ENCODE peak calls at places on chromosomes 7 and 10, in six cellular contexts. K is K562, Q is HepG2, W is GM12892, O is GM12878, C is H1. B is an unnamed sample.

GRCh38 chr7:23184709-23185354 is 3.0 kb downstream of the NUP42 start:
- DNase-seq in K (peak; percentile 41), Q (peak; percentile 49), W (no peak), O (peak; percentile 17), C (no peak), B (no peak)

GRCh38 chr10:119305860-119306513 is 98.6 kb downstream of the GRK5 start:
- DNase-seq in K (peak; percentile 66), Q (no peak), W (peak; percentile 58), O (peak; percentile 81), C (no peak), B (no peak)

GRCh38 chr7:148669907-148670306 is 28.8 kb upstream of the CUL1 start:
- DNase-seq in K (no peak), Q (no peak), W (no peak), O (no peak), C (no peak), B (no peak)

GRCh38 chr7:84039432-84039831 is 155.2 kb downstream of the SEMA3A start:
- DNase-seq in K (no peak), Q (no peak), W (no peak), O (no peak), C (no peak), B (no peak)

GRCh38 chr10:113953505-113954272 is 90.0 kb upstream of the ADRB1 start:
- DNase-seq in K (peak; percentile 8), Q (no peak), W (no peak), O (no peak), C (no peak), B (no peak)

GRCh38 chr7:131919920-131920709 is 363.7 kb upstream of the PODXL start:
- DNase-seq in K (no peak), Q (no peak), W (no peak), O (peak; percentile 32), C (no peak), B (no peak)

GRCh38 chr7:16563281-16564022 is 36.8 kb downstream of the LRRC72 start:
- DNase-seq in K (no peak), Q (no peak), W (no peak), O (no peak), C (no peak), B (no peak)

GRCh38 chr10:113746188-113746950 is 5.1 kb upstream of the PLEKHS1 start:
- DNase-seq in K (no peak), Q (peak; percentile 43), W (no peak), O (no peak), C (no peak), B (no peak)

GRCh38 chr10:69749180-69750010 is 52.3 kb upstream of the COL13A1 start:
- DNase-seq in K (no peak), Q (no peak), W (no peak), O (no peak), C (no peak), B (no peak)

GRCh38 chr7:155530601-155531000 is 15.8 kb downstream of the CNPY1 start:
- DNase-seq in K (no peak), Q (no peak), W (no peak), O (no peak), C (no peak), B (no peak)

GRCh38 chr7:155303039-155303593 is 5.4 kb downstream of the INSIG1 start:
- DNase-seq in K (no peak), Q (no peak), W (no peak), O (no peak), C (no peak), B (no peak)

GRCh38 chr10:836782-837181 is 94.7 kb downstream of the LARP4B start:
- DNase-seq in K (no peak), Q (no peak), W (no peak), O (no peak), C (no peak), B (no peak)

GRCh38 chr7:31432166-31432565 is 81.7 kb upstream of the ITPRID1 start:
- DNase-seq in K (no peak), Q (no peak), W (no peak), O (no peak), C (no peak), B (no peak)

GRCh38 chr10:104259456-104259855 is 4.8 kb downstream of the GSTO1 start:
- DNase-seq in K (no peak), Q (no peak), W (no peak), O (no peak), C (no peak), B (no peak)
- TF ChIP-seq POLR2A in K (no peak), Q (no peak), W (peak; percentile 15), O (no peak), C (no peak), B (no peak)

DNA sequence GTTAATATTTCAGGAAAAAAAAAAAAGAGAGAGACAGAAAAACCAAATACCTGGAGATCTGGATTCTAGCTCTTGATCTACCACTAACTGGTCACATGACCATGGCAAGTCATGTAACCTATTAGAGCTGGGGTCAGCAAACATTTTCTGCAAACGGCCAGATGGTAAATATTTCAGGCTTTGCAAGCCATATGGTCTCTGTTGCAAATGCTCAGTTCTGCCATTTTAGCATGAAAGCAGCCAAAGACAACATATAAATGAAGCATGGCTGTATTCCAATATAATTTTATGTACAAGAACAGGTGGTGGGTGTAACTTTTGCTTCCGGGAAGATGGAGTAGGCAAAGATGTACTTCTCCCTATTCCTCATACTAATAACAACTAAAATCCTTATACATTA is 6.7 kb downstream of the FRA10AC1 start:
- DNase-seq in K (no peak), Q (no peak), W (no peak), O (no peak), C (no peak), B (no peak)
- TF ChIP-seq TAF1 in K (no peak), Q (no peak), W (no peak), O (no peak), C (no peak), B (no peak)

DNA sequence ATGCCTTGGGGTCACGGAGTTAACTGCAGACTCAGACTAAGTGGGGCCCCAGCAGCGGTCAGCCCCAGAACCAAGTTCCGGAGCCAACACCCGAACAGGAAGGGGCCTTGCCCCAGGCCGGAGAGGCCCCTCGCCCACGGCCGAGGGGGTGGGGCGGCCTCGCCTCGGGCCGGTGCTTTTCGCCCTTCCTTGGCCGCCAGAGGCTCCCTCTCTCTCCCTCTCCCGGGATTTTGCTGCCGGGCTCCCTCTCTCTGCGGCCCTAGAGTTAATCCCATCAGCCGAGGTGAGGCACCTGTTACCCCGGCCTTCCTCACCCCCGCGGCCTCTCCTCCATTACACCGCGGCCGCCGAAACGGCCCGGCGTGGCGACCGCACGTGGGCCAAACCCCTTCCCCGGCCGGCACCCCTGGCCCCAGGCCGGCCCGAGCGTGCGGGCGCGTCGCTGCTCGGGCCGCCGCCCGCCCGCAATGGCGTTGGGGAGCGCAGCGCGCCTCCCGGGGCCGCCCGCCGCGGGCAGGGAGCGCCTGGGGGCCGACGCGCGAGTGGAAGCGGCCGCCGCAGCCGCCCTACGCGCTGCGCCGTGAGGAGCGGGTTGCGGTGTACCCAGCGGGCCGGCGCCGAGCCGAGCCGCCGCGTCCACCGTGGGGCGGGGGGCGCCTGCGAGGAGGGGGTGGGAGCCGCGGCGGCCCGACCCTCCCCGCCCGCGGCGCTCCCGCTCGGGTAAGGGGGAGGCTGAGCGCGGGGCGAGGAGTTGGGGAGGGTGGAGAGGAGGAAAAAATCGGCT is at the start of gene PPP1R9A:
- DNase-seq in K (no peak), Q (peak; percentile 63), W (no peak), O (no peak), C (peak; percentile 41), B (peak; percentile 25)
- TF ChIP-seq POLR2A in K (no peak), Q (no peak), W (no peak), O (no peak), C (peak; percentile 82), B (no peak)

DNA sequence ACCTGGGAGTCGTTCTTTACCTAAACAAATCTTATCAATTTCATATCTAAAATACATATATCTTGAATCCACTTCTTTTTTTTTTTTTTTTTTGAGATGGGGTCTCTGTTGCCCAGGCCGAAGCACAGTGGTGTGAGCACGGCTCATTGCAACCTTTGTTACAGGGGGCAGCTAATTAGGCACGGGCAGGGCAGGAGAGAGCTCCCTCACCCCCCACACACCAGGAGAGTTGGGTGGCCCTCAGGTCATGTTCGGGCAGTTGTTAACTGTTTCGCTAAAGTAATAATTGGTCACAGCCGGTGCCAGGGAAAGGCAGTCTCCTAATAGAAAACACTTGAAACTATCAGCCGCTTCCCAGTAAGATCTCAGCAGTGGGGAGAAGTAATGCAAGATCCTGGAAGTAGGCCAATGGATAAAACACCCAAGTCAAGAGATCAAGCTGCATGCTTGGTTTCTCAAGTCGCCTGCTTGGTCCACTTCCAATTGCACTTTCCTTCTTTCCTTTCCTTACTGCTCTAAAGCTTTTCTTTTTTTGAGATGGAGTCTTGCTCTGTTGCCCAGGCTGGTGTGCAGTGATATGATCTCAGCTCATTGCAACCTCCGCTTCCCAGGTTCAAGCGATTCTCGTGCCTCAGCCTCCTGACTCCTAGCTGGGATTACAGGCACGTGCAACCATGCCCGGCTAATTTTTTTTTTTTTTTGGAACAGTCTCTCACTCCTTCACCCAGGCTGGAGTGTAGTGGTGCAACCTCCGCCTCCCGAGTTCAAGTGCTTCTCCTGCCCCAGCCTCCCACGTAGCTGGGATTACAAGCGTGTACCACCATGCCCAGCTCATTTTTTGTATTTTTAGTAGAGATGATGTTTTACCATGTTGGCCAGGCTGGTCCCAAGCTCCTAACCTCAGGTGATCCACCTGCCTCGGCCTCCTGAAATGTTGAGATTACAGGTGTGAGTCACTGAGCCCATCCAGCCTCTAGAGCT is 21.3 kb upstream of the EFCAB10 start:
- DNase-seq in K (no peak), Q (no peak), W (no peak), O (no peak), C (no peak), B (no peak)
- TF ChIP-seq TAF1 in K (no peak), Q (no peak), W (no peak), O (no peak), C (no peak), B (no peak)

B was measured in GM12891.